ENCODE peak calls at places on chromosomes 16 and 17, in eight cellular contexts. One of them, this sample, is unnamed.
A peak's percentile ranks its signal among the peaks of the same experiment; 100 is the strongest.

GRCh38 chr16:13638218-13638617 is 281.7 kb upstream of the ERCC4 start:
- DNase-seq in activated CD8-positive, alpha-beta memory T cell treated with anti-CD3 and anti-CD28 coated beads for 48 hours: no peak
- DNase-seq in GM23248: no peak
- DNase-seq in activated CD4-positive, alpha-beta T cell treated with anti-CD3 and anti-CD28 coated beads, Interleukin-2, amount 50 U/mL, for 1 hour: no peak
- DNase-seq in midbrain: no peak
- DNase-seq in Jurkat, Clone E6-1: no peak
- DNase-seq in GM06990: no peak
- DNase-seq in AG04450: no peak
- DNase-seq in this sample: no peak

GRCh38 chr17:76266244-76266938 is 1.2 kb downstream of the UBALD2 start:
- DNase-seq in activated CD8-positive, alpha-beta memory T cell treated with anti-CD3 and anti-CD28 coated beads for 48 hours: no peak
- DNase-seq in GM23248: peak; percentile 60
- DNase-seq in activated CD4-positive, alpha-beta T cell treated with anti-CD3 and anti-CD28 coated beads, Interleukin-2, amount 50 U/mL, for 1 hour: no peak
- DNase-seq in midbrain: no peak
- DNase-seq in Jurkat, Clone E6-1: no peak
- DNase-seq in GM06990: no peak
- DNase-seq in AG04450: no peak
- DNase-seq in this sample: no peak

GRCh38 chr17:17815436-17816200 is 21.2 kb downstream of the SREBF1 start:
- DNase-seq in activated CD8-positive, alpha-beta memory T cell treated with anti-CD3 and anti-CD28 coated beads for 48 hours: no peak
- DNase-seq in GM23248: no peak
- DNase-seq in activated CD4-positive, alpha-beta T cell treated with anti-CD3 and anti-CD28 coated beads, Interleukin-2, amount 50 U/mL, for 1 hour: no peak
- DNase-seq in midbrain: no peak
- DNase-seq in Jurkat, Clone E6-1: no peak
- DNase-seq in GM06990: no peak
- DNase-seq in AG04450: no peak
- DNase-seq in this sample: no peak

GRCh38 chr17:4483012-4483840 is 15.5 kb upstream of the SPNS2 start:
- DNase-seq in activated CD8-positive, alpha-beta memory T cell treated with anti-CD3 and anti-CD28 coated beads for 48 hours: no peak
- DNase-seq in GM23248: no peak
- DNase-seq in activated CD4-positive, alpha-beta T cell treated with anti-CD3 and anti-CD28 coated beads, Interleukin-2, amount 50 U/mL, for 1 hour: no peak
- DNase-seq in midbrain: no peak
- DNase-seq in Jurkat, Clone E6-1: no peak
- DNase-seq in GM06990: no peak
- DNase-seq in AG04450: no peak
- DNase-seq in this sample: peak; percentile 80

GRCh38 chr17:57972151-57972550 is 15.9 kb downstream of the VEZF1 start:
- DNase-seq in activated CD8-positive, alpha-beta memory T cell treated with anti-CD3 and anti-CD28 coated beads for 48 hours: no peak
- DNase-seq in GM23248: no peak
- DNase-seq in activated CD4-positive, alpha-beta T cell treated with anti-CD3 and anti-CD28 coated beads, Interleukin-2, amount 50 U/mL, for 1 hour: no peak
- DNase-seq in midbrain: no peak
- DNase-seq in Jurkat, Clone E6-1: no peak
- DNase-seq in GM06990: no peak
- DNase-seq in AG04450: no peak
- DNase-seq in this sample: no peak

GRCh38 chr17:80851277-80851925 is 140.2 kb upstream of the CHMP6 start:
- DNase-seq in activated CD8-positive, alpha-beta memory T cell treated with anti-CD3 and anti-CD28 coated beads for 48 hours: no peak
- DNase-seq in GM23248: no peak
- DNase-seq in activated CD4-positive, alpha-beta T cell treated with anti-CD3 and anti-CD28 coated beads, Interleukin-2, amount 50 U/mL, for 1 hour: no peak
- DNase-seq in midbrain: no peak
- DNase-seq in Jurkat, Clone E6-1: no peak
- DNase-seq in GM06990: no peak
- DNase-seq in AG04450: no peak
- DNase-seq in this sample: no peak

GRCh38 chr17:77824780-77825280 is 133.7 kb upstream of the TNRC6C start:
- DNase-seq in activated CD8-positive, alpha-beta memory T cell treated with anti-CD3 and anti-CD28 coated beads for 48 hours: no peak
- DNase-seq in GM23248: no peak
- DNase-seq in activated CD4-positive, alpha-beta T cell treated with anti-CD3 and anti-CD28 coated beads, Interleukin-2, amount 50 U/mL, for 1 hour: no peak
- DNase-seq in midbrain: no peak
- DNase-seq in Jurkat, Clone E6-1: no peak
- DNase-seq in GM06990: no peak
- DNase-seq in AG04450: no peak
- DNase-seq in this sample: no peak

GRCh38 chr17:77995146-77995852 is 36.8 kb downstream of the TNRC6C start:
- DNase-seq in activated CD8-positive, alpha-beta memory T cell treated with anti-CD3 and anti-CD28 coated beads for 48 hours: no peak
- DNase-seq in GM23248: peak; percentile 6
- DNase-seq in activated CD4-positive, alpha-beta T cell treated with anti-CD3 and anti-CD28 coated beads, Interleukin-2, amount 50 U/mL, for 1 hour: peak; percentile 9
- DNase-seq in midbrain: peak; percentile 18
- DNase-seq in Jurkat, Clone E6-1: peak; percentile 11
- DNase-seq in GM06990: no peak
- DNase-seq in AG04450: no peak
- DNase-seq in this sample: no peak

GRCh38 chr16:67865318-67865717 is 7.5 kb upstream of the EDC4 start:
- DNase-seq in activated CD8-positive, alpha-beta memory T cell treated with anti-CD3 and anti-CD28 coated beads for 48 hours: no peak
- DNase-seq in GM23248: peak; percentile 67
- DNase-seq in activated CD4-positive, alpha-beta T cell treated with anti-CD3 and anti-CD28 coated beads, Interleukin-2, amount 50 U/mL, for 1 hour: peak; percentile 8
- DNase-seq in midbrain: no peak
- DNase-seq in Jurkat, Clone E6-1: no peak
- DNase-seq in GM06990: no peak
- DNase-seq in AG04450: no peak
- DNase-seq in this sample: no peak

GRCh38 chr17:49213399-49213798 is 2.9 kb downstream of the ABI3 start:
- DNase-seq in activated CD8-positive, alpha-beta memory T cell treated with anti-CD3 and anti-CD28 coated beads for 48 hours: no peak
- DNase-seq in GM23248: no peak
- DNase-seq in activated CD4-positive, alpha-beta T cell treated with anti-CD3 and anti-CD28 coated beads, Interleukin-2, amount 50 U/mL, for 1 hour: no peak
- DNase-seq in midbrain: no peak
- DNase-seq in Jurkat, Clone E6-1: no peak
- DNase-seq in GM06990: no peak
- DNase-seq in AG04450: no peak
- DNase-seq in this sample: no peak

GRCh38 chr17:43449470-43450202 is 34.1 kb upstream of the DHX8 start:
- DNase-seq in activated CD8-positive, alpha-beta memory T cell treated with anti-CD3 and anti-CD28 coated beads for 48 hours: no peak
- DNase-seq in GM23248: peak; percentile 53
- DNase-seq in activated CD4-positive, alpha-beta T cell treated with anti-CD3 and anti-CD28 coated beads, Interleukin-2, amount 50 U/mL, for 1 hour: no peak
- DNase-seq in midbrain: no peak
- DNase-seq in Jurkat, Clone E6-1: no peak
- DNase-seq in GM06990: no peak
- DNase-seq in AG04450: no peak
- DNase-seq in this sample: no peak

GRCh38 chr16:53991181-53992056 is 287.5 kb downstream of the FTO start:
- DNase-seq in activated CD8-positive, alpha-beta memory T cell treated with anti-CD3 and anti-CD28 coated beads for 48 hours: no peak
- DNase-seq in GM23248: no peak
- DNase-seq in activated CD4-positive, alpha-beta T cell treated with anti-CD3 and anti-CD28 coated beads, Interleukin-2, amount 50 U/mL, for 1 hour: no peak
- DNase-seq in midbrain: no peak
- DNase-seq in Jurkat, Clone E6-1: peak; percentile 75
- DNase-seq in GM06990: no peak
- DNase-seq in AG04450: peak; percentile 55
- DNase-seq in this sample: peak; percentile 62

GRCh38 chr17:63019138-63019873 is 53.3 kb downstream of the TANC2 start:
- DNase-seq in activated CD8-positive, alpha-beta memory T cell treated with anti-CD3 and anti-CD28 coated beads for 48 hours: no peak
- DNase-seq in GM23248: no peak
- DNase-seq in activated CD4-positive, alpha-beta T cell treated with anti-CD3 and anti-CD28 coated beads, Interleukin-2, amount 50 U/mL, for 1 hour: no peak
- DNase-seq in midbrain: no peak
- DNase-seq in Jurkat, Clone E6-1: no peak
- DNase-seq in GM06990: no peak
- DNase-seq in AG04450: no peak
- DNase-seq in this sample: no peak

GRCh38 chr17:45160505-45161287 is 979 bp upstream of the HEXIM2 start:
- DNase-seq in activated CD8-positive, alpha-beta memory T cell treated with anti-CD3 and anti-CD28 coated beads for 48 hours: peak; percentile 33
- DNase-seq in GM23248: peak; percentile 82
- DNase-seq in activated CD4-positive, alpha-beta T cell treated with anti-CD3 and anti-CD28 coated beads, Interleukin-2, amount 50 U/mL, for 1 hour: peak; percentile 56
- DNase-seq in midbrain: peak; percentile 67
- DNase-seq in Jurkat, Clone E6-1: no peak
- DNase-seq in GM06990: no peak
- DNase-seq in AG04450: no peak
- DNase-seq in this sample: no peak

GRCh38 chr16:11125936-11126335 is 130.1 kb downstream of the SOCS1 start:
- DNase-seq in activated CD8-positive, alpha-beta memory T cell treated with anti-CD3 and anti-CD28 coated beads for 48 hours: no peak
- DNase-seq in GM23248: no peak
- DNase-seq in activated CD4-positive, alpha-beta T cell treated with anti-CD3 and anti-CD28 coated beads, Interleukin-2, amount 50 U/mL, for 1 hour: no peak
- DNase-seq in midbrain: no peak
- DNase-seq in Jurkat, Clone E6-1: no peak
- DNase-seq in GM06990: no peak
- DNase-seq in AG04450: no peak
- DNase-seq in this sample: no peak

GRCh38 chr16:66590322-66590721 is 11.1 kb downstream of the CMTM2 start:
- DNase-seq in activated CD8-positive, alpha-beta memory T cell treated with anti-CD3 and anti-CD28 coated beads for 48 hours: no peak
- DNase-seq in GM23248: no peak
- DNase-seq in activated CD4-positive, alpha-beta T cell treated with anti-CD3 and anti-CD28 coated beads, Interleukin-2, amount 50 U/mL, for 1 hour: no peak
- DNase-seq in midbrain: no peak
- DNase-seq in Jurkat, Clone E6-1: peak; percentile 57
- DNase-seq in GM06990: no peak
- DNase-seq in AG04450: no peak
- DNase-seq in this sample: no peak

GRCh38 chr17:83152221-83152744 is 72.9 kb downstream of the METRNL start:
- DNase-seq in activated CD8-positive, alpha-beta memory T cell treated with anti-CD3 and anti-CD28 coated beads for 48 hours: no peak
- DNase-seq in GM23248: no peak
- DNase-seq in activated CD4-positive, alpha-beta T cell treated with anti-CD3 and anti-CD28 coated beads, Interleukin-2, amount 50 U/mL, for 1 hour: no peak
- DNase-seq in midbrain: no peak
- DNase-seq in Jurkat, Clone E6-1: no peak
- DNase-seq in GM06990: no peak
- DNase-seq in AG04450: no peak
- DNase-seq in this sample: no peak

GRCh38 chr17:49741009-49741691 is 22.8 kb downstream of the FAM117A start:
- DNase-seq in activated CD8-positive, alpha-beta memory T cell treated with anti-CD3 and anti-CD28 coated beads for 48 hours: no peak
- DNase-seq in GM23248: peak; percentile 71
- DNase-seq in activated CD4-positive, alpha-beta T cell treated with anti-CD3 and anti-CD28 coated beads, Interleukin-2, amount 50 U/mL, for 1 hour: no peak
- DNase-seq in midbrain: no peak
- DNase-seq in Jurkat, Clone E6-1: no peak
- DNase-seq in GM06990: peak; percentile 65
- DNase-seq in AG04450: no peak
- DNase-seq in this sample: no peak

GRCh38 chr16:21628196-21628726 is 24.1 kb downstream of the IGSF6 start:
- DNase-seq in activated CD8-positive, alpha-beta memory T cell treated with anti-CD3 and anti-CD28 coated beads for 48 hours: no peak
- DNase-seq in GM23248: no peak
- DNase-seq in activated CD4-positive, alpha-beta T cell treated with anti-CD3 and anti-CD28 coated beads, Interleukin-2, amount 50 U/mL, for 1 hour: no peak
- DNase-seq in midbrain: no peak
- DNase-seq in Jurkat, Clone E6-1: no peak
- DNase-seq in GM06990: no peak
- DNase-seq in AG04450: no peak
- DNase-seq in this sample: no peak

GRCh38 chr16:442976-443375 is 17.5 kb downstream of the RAB11FIP3 start:
- DNase-seq in activated CD8-positive, alpha-beta memory T cell treated with anti-CD3 and anti-CD28 coated beads for 48 hours: no peak
- DNase-seq in GM23248: no peak
- DNase-seq in activated CD4-positive, alpha-beta T cell treated with anti-CD3 and anti-CD28 coated beads, Interleukin-2, amount 50 U/mL, for 1 hour: no peak
- DNase-seq in midbrain: no peak
- DNase-seq in Jurkat, Clone E6-1: no peak
- DNase-seq in GM06990: no peak
- DNase-seq in AG04450: no peak
- DNase-seq in this sample: no peak

GRCh38 chr17:2194778-2195417 is 108.7 kb downstream of the SMG6 start:
- DNase-seq in activated CD8-positive, alpha-beta memory T cell treated with anti-CD3 and anti-CD28 coated beads for 48 hours: no peak
- DNase-seq in GM23248: peak; percentile 29
- DNase-seq in activated CD4-positive, alpha-beta T cell treated with anti-CD3 and anti-CD28 coated beads, Interleukin-2, amount 50 U/mL, for 1 hour: no peak
- DNase-seq in midbrain: no peak
- DNase-seq in Jurkat, Clone E6-1: no peak
- DNase-seq in GM06990: no peak
- DNase-seq in AG04450: no peak
- DNase-seq in this sample: no peak

GRCh38 chr16:1394367-1394951 is 20.0 kb downstream of the UNKL start:
- DNase-seq in activated CD8-positive, alpha-beta memory T cell treated with anti-CD3 and anti-CD28 coated beads for 48 hours: no peak
- DNase-seq in GM23248: no peak
- DNase-seq in activated CD4-positive, alpha-beta T cell treated with anti-CD3 and anti-CD28 coated beads, Interleukin-2, amount 50 U/mL, for 1 hour: no peak
- DNase-seq in midbrain: no peak
- DNase-seq in Jurkat, Clone E6-1: no peak
- DNase-seq in GM06990: no peak
- DNase-seq in AG04450: no peak
- DNase-seq in this sample: no peak

GRCh38 chr17:74825003-74825627 is 34.6 kb downstream of the GRIN2C start:
- DNase-seq in activated CD8-positive, alpha-beta memory T cell treated with anti-CD3 and anti-CD28 coated beads for 48 hours: no peak
- DNase-seq in GM23248: no peak
- DNase-seq in activated CD4-positive, alpha-beta T cell treated with anti-CD3 and anti-CD28 coated beads, Interleukin-2, amount 50 U/mL, for 1 hour: no peak
- DNase-seq in midbrain: no peak
- DNase-seq in Jurkat, Clone E6-1: no peak
- DNase-seq in GM06990: no peak
- DNase-seq in AG04450: no peak
- DNase-seq in this sample: no peak

GRCh38 chr16:84964729-84965128 is 46.6 kb downstream of the ZDHHC7 start:
- DNase-seq in activated CD8-positive, alpha-beta memory T cell treated with anti-CD3 and anti-CD28 coated beads for 48 hours: no peak
- DNase-seq in GM23248: no peak
- DNase-seq in activated CD4-positive, alpha-beta T cell treated with anti-CD3 and anti-CD28 coated beads, Interleukin-2, amount 50 U/mL, for 1 hour: no peak
- DNase-seq in midbrain: no peak
- DNase-seq in Jurkat, Clone E6-1: no peak
- DNase-seq in GM06990: no peak
- DNase-seq in AG04450: no peak
- DNase-seq in this sample: no peak

GRCh38 chr17:77147357-77147801 is 6.6 kb downstream of the SEC14L1 start:
- DNase-seq in activated CD8-positive, alpha-beta memory T cell treated with anti-CD3 and anti-CD28 coated beads for 48 hours: no peak
- DNase-seq in GM23248: no peak
- DNase-seq in activated CD4-positive, alpha-beta T cell treated with anti-CD3 and anti-CD28 coated beads, Interleukin-2, amount 50 U/mL, for 1 hour: no peak
- DNase-seq in midbrain: no peak
- DNase-seq in Jurkat, Clone E6-1: no peak
- DNase-seq in GM06990: peak; percentile 48
- DNase-seq in AG04450: no peak
- DNase-seq in this sample: no peak

GRCh38 chr17:50266384-50267073 is 7.7 kb upstream of the TMEM92 start:
- DNase-seq in activated CD8-positive, alpha-beta memory T cell treated with anti-CD3 and anti-CD28 coated beads for 48 hours: no peak
- DNase-seq in GM23248: peak; percentile 91
- DNase-seq in activated CD4-positive, alpha-beta T cell treated with anti-CD3 and anti-CD28 coated beads, Interleukin-2, amount 50 U/mL, for 1 hour: no peak
- DNase-seq in midbrain: no peak
- DNase-seq in Jurkat, Clone E6-1: no peak
- DNase-seq in GM06990: no peak
- DNase-seq in AG04450: peak; percentile 74
- DNase-seq in this sample: no peak

GRCh38 chr16:23509763-23510153 is 536 bp downstream of the GGA2 start:
- DNase-seq in activated CD8-positive, alpha-beta memory T cell treated with anti-CD3 and anti-CD28 coated beads for 48 hours: no peak
- DNase-seq in GM23248: peak; percentile 71
- DNase-seq in activated CD4-positive, alpha-beta T cell treated with anti-CD3 and anti-CD28 coated beads, Interleukin-2, amount 50 U/mL, for 1 hour: peak; percentile 16
- DNase-seq in midbrain: no peak
- DNase-seq in Jurkat, Clone E6-1: no peak
- DNase-seq in GM06990: peak; percentile 41
- DNase-seq in AG04450: no peak
- DNase-seq in this sample: no peak

GRCh38 chr17:58084317-58084981 is 1.2 kb downstream of the DYNLL2 start:
- DNase-seq in activated CD8-positive, alpha-beta memory T cell treated with anti-CD3 and anti-CD28 coated beads for 48 hours: no peak
- DNase-seq in GM23248: peak; percentile 57
- DNase-seq in activated CD4-positive, alpha-beta T cell treated with anti-CD3 and anti-CD28 coated beads, Interleukin-2, amount 50 U/mL, for 1 hour: peak; percentile 50
- DNase-seq in midbrain: peak; percentile 43
- DNase-seq in Jurkat, Clone E6-1: peak; percentile 75
- DNase-seq in GM06990: peak; percentile 38
- DNase-seq in AG04450: no peak
- DNase-seq in this sample: no peak

GRCh38 chr17:17790673-17791464 is 45.9 kb downstream of the SREBF1 start:
- DNase-seq in activated CD8-positive, alpha-beta memory T cell treated with anti-CD3 and anti-CD28 coated beads for 48 hours: no peak
- DNase-seq in GM23248: no peak
- DNase-seq in activated CD4-positive, alpha-beta T cell treated with anti-CD3 and anti-CD28 coated beads, Interleukin-2, amount 50 U/mL, for 1 hour: no peak
- DNase-seq in midbrain: no peak
- DNase-seq in Jurkat, Clone E6-1: no peak
- DNase-seq in GM06990: no peak
- DNase-seq in AG04450: no peak
- DNase-seq in this sample: no peak

GRCh38 chr17:61485067-61485775 is 33.0 kb downstream of the TBX4 start:
- DNase-seq in activated CD8-positive, alpha-beta memory T cell treated with anti-CD3 and anti-CD28 coated beads for 48 hours: no peak
- DNase-seq in GM23248: peak; percentile 19
- DNase-seq in activated CD4-positive, alpha-beta T cell treated with anti-CD3 and anti-CD28 coated beads, Interleukin-2, amount 50 U/mL, for 1 hour: no peak
- DNase-seq in midbrain: no peak
- DNase-seq in Jurkat, Clone E6-1: no peak
- DNase-seq in GM06990: no peak
- DNase-seq in AG04450: no peak
- DNase-seq in this sample: no peak

GRCh38 chr16:48517493-48517892 is 92.5 kb downstream of the N4BP1 start:
- DNase-seq in activated CD8-positive, alpha-beta memory T cell treated with anti-CD3 and anti-CD28 coated beads for 48 hours: no peak
- DNase-seq in GM23248: no peak
- DNase-seq in activated CD4-positive, alpha-beta T cell treated with anti-CD3 and anti-CD28 coated beads, Interleukin-2, amount 50 U/mL, for 1 hour: no peak
- DNase-seq in midbrain: no peak
- DNase-seq in Jurkat, Clone E6-1: no peak
- DNase-seq in GM06990: no peak
- DNase-seq in AG04450: no peak
- DNase-seq in this sample: no peak

GRCh38 chr16:30758988-30759461 is 2.8 kb downstream of the CFAP119 start:
- DNase-seq in activated CD8-positive, alpha-beta memory T cell treated with anti-CD3 and anti-CD28 coated beads for 48 hours: no peak
- DNase-seq in GM23248: no peak
- DNase-seq in activated CD4-positive, alpha-beta T cell treated with anti-CD3 and anti-CD28 coated beads, Interleukin-2, amount 50 U/mL, for 1 hour: no peak
- DNase-seq in midbrain: no peak
- DNase-seq in Jurkat, Clone E6-1: no peak
- DNase-seq in GM06990: no peak
- DNase-seq in AG04450: no peak
- DNase-seq in this sample: no peak

GRCh38 chr16:89863741-89864391 is 9.5 kb upstream of the TCF25 start:
- DNase-seq in activated CD8-positive, alpha-beta memory T cell treated with anti-CD3 and anti-CD28 coated beads for 48 hours: no peak
- DNase-seq in GM23248: peak; percentile 25
- DNase-seq in activated CD4-positive, alpha-beta T cell treated with anti-CD3 and anti-CD28 coated beads, Interleukin-2, amount 50 U/mL, for 1 hour: no peak
- DNase-seq in midbrain: peak; percentile 20
- DNase-seq in Jurkat, Clone E6-1: no peak
- DNase-seq in GM06990: peak; percentile 60
- DNase-seq in AG04450: no peak
- DNase-seq in this sample: no peak

GRCh38 chr17:7347630-7348477 is 4.1 kb upstream of the KCTD11 start:
- DNase-seq in activated CD8-positive, alpha-beta memory T cell treated with anti-CD3 and anti-CD28 coated beads for 48 hours: no peak
- DNase-seq in GM23248: peak; percentile 53
- DNase-seq in activated CD4-positive, alpha-beta T cell treated with anti-CD3 and anti-CD28 coated beads, Interleukin-2, amount 50 U/mL, for 1 hour: no peak
- DNase-seq in midbrain: no peak
- DNase-seq in Jurkat, Clone E6-1: no peak
- DNase-seq in GM06990: no peak
- DNase-seq in AG04450: no peak
- DNase-seq in this sample: no peak